ENCODE peak calls at places on chromosomes 12 and 14, in nine cellular contexts. N is foreskin fibroblast, O is DND-41, J is colonic mucosa, H is SK-N-SH, S is AG09309, T is Peyer's patch, U is NB4, D is fibroblast of mammary gland. B is an unnamed sample.

GRCh38 chr12:41185946-41186345 is 2.2 kb upstream of the PDZRN4 start:
- DNase-seq in O (no peak), D (peak; percentile 56), U (no peak), T (no peak), H (no peak), J (no peak), N (no peak), S (no peak), B (no peak)

GRCh38 chr14:93303659-93304058 is 29.2 kb downstream of the BTBD7 start:
- DNase-seq in H (no peak), O (no peak), U (no peak), D (no peak), N (no peak), J (no peak), T (no peak), S (no peak), B (peak; percentile 87)

GRCh38 chr14:20657216-20658211 is 16.0 kb upstream of the OR6S1 start:
- DNase-seq in S (no peak), O (no peak), H (no peak), U (no peak), D (peak; percentile 53), N (no peak), J (no peak), T (no peak), B (no peak)

GRCh38 chr14:75941030-75941429 is 40.8 kb downstream of the TGFB3 start:
- DNase-seq in S (no peak), N (peak; percentile 24), T (no peak), D (peak; percentile 22), U (no peak), O (no peak), J (no peak), H (no peak), B (no peak)

GRCh38 chr12:131793623-131794022 is 34.6 kb upstream of the MMP17 start:
- DNase-seq in T (no peak), H (no peak), O (no peak), J (no peak), S (peak; percentile 61), N (peak; percentile 53), U (no peak), D (peak; percentile 63), B (no peak)

GRCh38 chr14:74804219-74804825 is 41.2 kb downstream of the YLPM1 start:
- DNase-seq in D (peak; percentile 74), O (peak; percentile 18), H (peak; percentile 44), S (peak; percentile 20), J (no peak), N (peak; percentile 32), T (no peak), U (peak; percentile 53), B (no peak)

GRCh38 chr14:102777711-102778615 is 714 bp downstream of the TRAF3 start:
- DNase-seq in S (no peak), H (peak; percentile 72), J (no peak), D (peak; percentile 44), O (peak; percentile 15), U (peak; percentile 47), N (no peak), T (no peak), B (no peak)

GRCh38 chr12:75483411-75483810 is 2.9 kb downstream of the GLIPR1 start:
- DNase-seq in N (peak; percentile 18), U (no peak), S (no peak), O (no peak), D (peak; percentile 45), T (no peak), J (no peak), H (no peak), B (no peak)

GRCh38 chr12:106084048-106084671 is 54.6 kb downstream of the NUAK1 start:
- DNase-seq in H (no peak), N (peak; percentile 55), T (no peak), U (no peak), S (peak; percentile 84), J (no peak), O (no peak), D (peak; percentile 44), B (no peak)

GRCh38 chr12:105922670-105923102 is 216.1 kb downstream of the NUAK1 start:
- DNase-seq in D (peak; percentile 47), J (no peak), S (peak; percentile 64), N (peak; percentile 26), O (no peak), H (no peak), T (no peak), U (no peak), B (no peak)

GRCh38 chr12:131210506-131211278 is 257.0 kb downstream of the ADGRD1 start:
- DNase-seq in H (no peak), T (no peak), D (no peak), S (no peak), O (no peak), N (no peak), J (no peak), U (no peak), B (no peak)

GRCh38 chr14:75200451-75200850 is 24.0 kb upstream of the TMED10 start:
- DNase-seq in H (no peak), S (no peak), U (no peak), J (peak; percentile 92), O (no peak), T (no peak), N (no peak), D (no peak), B (no peak)

GRCh38 chr14:104723651-104724406 is at the start of gene ADSS1:
- DNase-seq in J (peak; percentile 81), U (peak; percentile 53), H (peak; percentile 98), O (peak; percentile 58), D (no peak), N (no peak), T (peak; percentile 62), S (no peak), B (peak; percentile 62)

GRCh38 chr14:65019944-65020566 is 33.4 kb downstream of the FNTB start:
- DNase-seq in H (peak; percentile 59), O (no peak), U (peak; percentile 79), D (peak; percentile 87), N (peak; percentile 35), S (peak; percentile 72), J (peak; percentile 35), T (no peak), B (peak; percentile 40)

GRCh38 chr14:100900837-100901390 is 2.6 kb downstream of the RTL1 start:
- DNase-seq in N (no peak), J (peak; percentile 64), T (no peak), H (peak; percentile 81), U (peak; percentile 69), D (no peak), S (no peak), O (peak; percentile 64), B (peak; percentile 68)
- TF ChIP-seq CTCF in N (peak; percentile 7), J (no peak), T (no peak), H (peak; percentile 46), U (peak; percentile 62), D (peak; percentile 14), S (peak; percentile 32), O (peak; percentile 67), B (peak; percentile 79)

DNA sequence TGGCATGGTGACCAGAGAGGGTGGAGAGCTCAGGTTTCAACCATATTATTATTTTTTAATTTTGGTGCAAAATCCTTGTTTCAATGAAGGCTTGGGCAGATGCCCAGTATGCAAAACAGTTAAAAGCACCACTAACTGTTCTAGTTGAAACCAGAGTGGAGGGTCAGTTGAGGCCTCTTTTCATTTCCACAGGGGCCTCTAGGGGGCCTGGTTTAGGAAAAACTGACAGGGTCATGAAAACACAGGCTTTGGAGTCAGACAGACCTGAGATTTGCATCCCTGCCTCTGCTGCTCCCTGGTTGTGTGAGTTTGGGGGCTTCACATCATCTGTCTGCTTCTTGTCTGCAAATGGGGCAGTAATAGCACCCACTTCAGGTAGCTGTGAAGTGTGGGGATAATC is 3.3 kb upstream of the RPH3A start:
- DNase-seq in U (no peak), H (peak; percentile 39), S (no peak), T (no peak), D (no peak), J (no peak), N (no peak), O (no peak), B (no peak)
- TF ChIP-seq CTCF in U (peak; percentile 46), H (peak; percentile 12), S (no peak), T (no peak), D (no peak), J (no peak), N (no peak), O (no peak), B (peak; percentile 19)

GRCh38 chr12:3266638-3267037 is 189.5 kb downstream of the TSPAN9 start:
- DNase-seq in T (no peak), S (no peak), U (no peak), H (no peak), N (no peak), J (no peak), D (no peak), O (no peak), B (no peak)

GRCh38 chr12:3271639-3272038 is 194.5 kb downstream of the TSPAN9 start:
- DNase-seq in N (no peak), T (no peak), U (no peak), S (no peak), J (no peak), H (no peak), D (no peak), O (no peak), B (no peak)

GRCh38 chr12:3271146-3271545 is 194.0 kb downstream of the TSPAN9 start:
- DNase-seq in N (no peak), T (no peak), O (no peak), D (no peak), S (no peak), U (no peak), H (no peak), J (no peak), B (no peak)

GRCh38 chr12:3267690-3268089 is 190.5 kb downstream of the TSPAN9 start:
- DNase-seq in S (no peak), J (no peak), O (no peak), U (no peak), H (no peak), N (no peak), T (no peak), D (no peak), B (no peak)

DNA sequence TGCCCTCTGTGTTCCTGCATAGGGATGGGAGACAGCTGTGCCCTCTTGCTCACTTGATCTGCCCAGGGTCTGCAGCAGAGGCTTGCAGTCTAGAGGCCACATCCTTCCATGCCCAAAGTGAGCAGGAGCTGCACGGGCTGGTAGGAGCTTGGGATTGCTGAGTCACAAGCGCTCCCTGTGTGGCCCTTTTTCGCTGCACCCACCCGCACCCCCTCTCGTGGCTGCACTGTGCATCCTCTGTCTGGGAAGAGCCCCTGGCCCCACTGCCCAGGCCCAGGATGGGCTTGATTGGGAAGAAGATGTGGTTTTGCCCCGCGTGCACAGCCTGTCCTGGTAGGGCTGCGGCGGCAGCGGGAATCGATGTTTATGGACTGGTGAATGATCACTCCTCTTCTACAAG is 192.4 kb downstream of the TSPAN9 start:
- DNase-seq in T (no peak), S (no peak), H (no peak), O (no peak), J (no peak), U (no peak), N (no peak), D (no peak), B (no peak)
- TF ChIP-seq CTCF in T (no peak), S (no peak), H (no peak), O (no peak), J (no peak), U (no peak), N (no peak), D (no peak), B (no peak)

DNA sequence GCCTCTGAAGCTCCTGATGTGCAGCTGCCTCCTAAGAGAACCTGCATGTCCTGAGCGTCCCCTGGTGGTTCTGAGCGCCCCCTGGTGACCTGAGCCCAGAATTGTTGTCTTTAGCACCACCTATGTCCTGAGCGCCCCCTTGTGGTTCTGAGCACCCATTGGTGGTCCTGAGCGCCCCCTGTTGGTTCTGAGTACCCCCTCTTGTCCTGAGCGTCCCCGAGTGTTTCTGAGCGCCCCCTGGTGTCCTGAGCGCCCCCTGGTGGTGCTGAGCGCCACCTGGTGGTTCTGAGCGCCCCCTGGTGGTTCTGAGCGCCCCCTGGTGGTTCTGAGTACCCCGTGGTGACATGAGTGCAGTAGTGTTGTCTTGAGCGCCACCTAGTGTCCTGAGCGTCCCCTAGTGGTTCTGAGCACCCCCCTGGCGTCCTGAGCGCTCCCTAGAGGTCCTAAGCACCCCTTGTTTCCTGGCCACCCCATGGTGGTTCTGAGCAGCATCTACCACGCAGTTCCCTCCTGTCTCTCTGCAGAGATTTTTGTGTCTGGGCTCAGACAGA is 782.5 kb downstream of the TMEM121 start:
- DNase-seq in O (peak; percentile 83), H (peak; percentile 47), S (no peak), N (no peak), D (peak; percentile 24), T (peak; percentile 51), U (peak; percentile 81), J (peak; percentile 49), B (peak; percentile 48)
- TF ChIP-seq CTCF in O (peak; percentile 90), H (peak; percentile 67), S (peak; percentile 37), N (peak; percentile 34), D (peak; percentile 34), T (peak; percentile 54), U (peak; percentile 98), J (peak; percentile 21), B (peak; percentile 75)